ENCODE peak calls at places on chromosomes 6 and 20, in nine cellular contexts. Y is T follicular helper cell, M is AML-193, G is NCI-H2081, K is GM18507, S is AG04450, A is iPS-NIHi11, P is NCI-H446, B is uterus. R is an unnamed sample.

GRCh38 chr6:157242791-157243190 is 80.5 kb downstream of the TMEM242 start:
- DNase-seq in G (no peak), S (no peak), Y (no peak), K (no peak), B (no peak), M (no peak), P (no peak), A (no peak), R (no peak)

GRCh38 chr20:62551408-62552323 is 75.9 kb upstream of the GATA5 start:
- DNase-seq in Y (no peak), P (no peak), B (no peak), S (no peak), A (peak), G (no peak), K (no peak), M (no peak), R (no peak)

GRCh38 chr6:22145294-22145693 is 151.5 kb downstream of the PRL start:
- DNase-seq in B (no peak), G (peak), M (no peak), P (peak), K (no peak), A (no peak), S (no peak), Y (no peak), R (no peak)

GRCh38 chr20:31845300-31845863 is at the start of gene FOXS1:
- DNase-seq in P (no peak), Y (no peak), M (no peak), S (no peak), K (no peak), A (peak), G (no peak), B (peak), R (no peak)

GRCh38 chr6:31652925-31653724 is 664 bp upstream of the BAG6 start:
- DNase-seq in S (no peak), P (no peak), Y (peak), K (peak), G (peak), M (peak), A (peak), B (peak), R (peak)

GRCh38 chr6:4066029-4066755 is 12.7 kb downstream of the FAM217A start:
- DNase-seq in M (no peak), Y (no peak), S (no peak), K (no peak), B (no peak), A (no peak), G (peak), P (no peak), R (no peak)

GRCh38 chr6:12595161-12595792 is 121.3 kb upstream of the PHACTR1 start:
- DNase-seq in G (no peak), M (peak), A (no peak), S (no peak), B (no peak), Y (no peak), P (no peak), K (no peak), R (no peak)

GRCh38 chr6:47094351-47094925 is 52.3 kb upstream of the ADGRF1 start:
- DNase-seq in M (no peak), P (no peak), K (no peak), S (no peak), Y (no peak), A (peak), G (no peak), B (no peak), R (no peak)

GRCh38 chr6:4446982-4447381 is 311.6 kb upstream of the ECI2 start:
- DNase-seq in Y (no peak), B (no peak), K (no peak), P (no peak), M (no peak), G (no peak), S (peak), A (no peak), R (no peak)

R was measured in GM19239.